ENCODE peak calls at places on chromosomes 6 and 20, in ten cellular contexts. T, X, U, V, G, I, P, A, C and L are unnamed samples.

GRCh38 chr6:36874016-36874442 is 574 bp downstream of the PPIL1 start:
- DNase-seq in C (no peak), G (no peak), U (no peak), V (no peak), A (peak; percentile 59), T (no peak), X (no peak), P (no peak), I (no peak), L (no peak)

GRCh38 chr6:35485402-35485877 is 11.4 kb downstream of the TEAD3 start:
- DNase-seq in A (no peak), X (peak; percentile 94), C (no peak), V (no peak), U (peak; percentile 51), P (no peak), I (no peak), T (no peak), G (no peak), L (no peak)

GRCh38 chr6:41462980-41463930 is 82.9 kb upstream of the FOXP4 start:
- DNase-seq in U (peak; percentile 73), I (no peak), X (peak; percentile 29), V (peak; percentile 77), A (peak; percentile 78), P (no peak), G (no peak), T (peak; percentile 87), C (peak; percentile 72), L (peak; percentile 12)

GRCh38 chr6:137903933-137904821 is 37.1 kb downstream of the TNFAIP3 start:
- DNase-seq in G (no peak), U (peak; percentile 41), I (no peak), V (peak; percentile 30), T (no peak), P (no peak), C (no peak), X (no peak), A (peak; percentile 68), L (no peak)

GRCh38 chr6:128367437-128367836 is 153.0 kb downstream of the PTPRK start:
- DNase-seq in G (no peak), T (no peak), I (no peak), P (no peak), V (no peak), A (no peak), U (no peak), X (no peak), C (no peak), L (no peak)

GRCh38 chr6:98944598-98945011 is 3.1 kb downstream of the FBXL4 start:
- DNase-seq in C (no peak), V (peak; percentile 90), X (no peak), I (no peak), G (no peak), T (no peak), A (peak; percentile 89), P (no peak), U (peak; percentile 31), L (no peak)

GRCh38 chr6:19690676-19691075 is 146.5 kb upstream of the ID4 start:
- DNase-seq in P (no peak), I (no peak), U (no peak), C (no peak), X (no peak), A (no peak), G (no peak), T (no peak), V (no peak), L (no peak)

GRCh38 chr20:45771182-45771759 is 20.4 kb downstream of the WFDC3 start:
- DNase-seq in U (peak; percentile 83), G (peak; percentile 50), T (no peak), C (peak; percentile 47), V (peak; percentile 92), A (peak; percentile 66), I (peak; percentile 79), P (peak; percentile 56), X (peak; percentile 65), L (peak; percentile 82)

GRCh38 chr6:14284969-14285368 is 167.4 kb downstream of the CD83 start:
- DNase-seq in X (no peak), C (no peak), V (no peak), G (no peak), I (no peak), A (no peak), U (no peak), P (no peak), T (no peak), L (no peak)